ENCODE peak calls at places on chromosomes 16 and 17, in four cellular contexts. W, S, Q and Y are unnamed samples.

GRCh38 chr17:56912105-56912999 is 1.5 kb downstream of the TRIM25 start:
- DNase-seq in Q (peak; percentile 37), S (no peak), W (no peak), Y (peak; percentile 22)

GRCh38 chr16:70610273-70611223 is 35.8 kb upstream of the IL34 start:
- DNase-seq in W (no peak), Q (no peak), S (no peak), Y (no peak)

GRCh38 chr17:59387351-59388069 is 56.1 kb downstream of the YPEL2 start:
- DNase-seq in S (no peak), Q (no peak), W (no peak), Y (no peak)

GRCh38 chr17:40416671-40417070 is 1.0 kb downstream of the TOP2A start:
- DNase-seq in W (no peak), S (no peak), Q (no peak), Y (no peak)

GRCh38 chr17:66831383-66832220 is 3.3 kb upstream of the CACNG5 start:
- DNase-seq in W (no peak), Q (no peak), S (no peak), Y (no peak)

GRCh38 chr17:27526603-27527002 is 70.4 kb downstream of the KSR1 start:
- DNase-seq in S (peak; percentile 71), W (no peak), Q (peak; percentile 41), Y (no peak)

GRCh38 chr16:29757950-29758466 is 12.2 kb upstream of the C16orf54 start:
- DNase-seq in Q (no peak), S (no peak), W (peak; percentile 47), Y (no peak)

GRCh38 chr16:69465083-69465721 is 40.8 kb downstream of the CYB5B start:
- DNase-seq in S (no peak), W (no peak), Q (no peak), Y (no peak)

GRCh38 chr16:48537909-48538745 is 71.9 kb downstream of the N4BP1 start:
- DNase-seq in S (no peak), W (no peak), Q (peak; percentile 69), Y (no peak)

GRCh38 chr17:39671651-39672521 is 3.6 kb downstream of the PNMT start:
- DNase-seq in S (peak; percentile 28), W (no peak), Q (peak; percentile 69), Y (no peak)

GRCh38 chr17:4858068-4858879 is 25.1 kb downstream of the MINK1 start:
- DNase-seq in Q (no peak), W (no peak), S (no peak), Y (no peak)

GRCh38 chr16:70635356-70636016 is 10.9 kb upstream of the IL34 start:
- DNase-seq in S (no peak), W (peak; percentile 51), Q (peak; percentile 33), Y (no peak)

GRCh38 chr17:71757156-71757555 is 363.7 kb upstream of the SOX9 start:
- DNase-seq in S (no peak), Q (no peak), W (no peak), Y (no peak)

GRCh38 chr16:87948119-87948545 is 3.1 kb upstream of the BANP start:
- DNase-seq in W (no peak), S (no peak), Q (no peak), Y (no peak)

DNA sequence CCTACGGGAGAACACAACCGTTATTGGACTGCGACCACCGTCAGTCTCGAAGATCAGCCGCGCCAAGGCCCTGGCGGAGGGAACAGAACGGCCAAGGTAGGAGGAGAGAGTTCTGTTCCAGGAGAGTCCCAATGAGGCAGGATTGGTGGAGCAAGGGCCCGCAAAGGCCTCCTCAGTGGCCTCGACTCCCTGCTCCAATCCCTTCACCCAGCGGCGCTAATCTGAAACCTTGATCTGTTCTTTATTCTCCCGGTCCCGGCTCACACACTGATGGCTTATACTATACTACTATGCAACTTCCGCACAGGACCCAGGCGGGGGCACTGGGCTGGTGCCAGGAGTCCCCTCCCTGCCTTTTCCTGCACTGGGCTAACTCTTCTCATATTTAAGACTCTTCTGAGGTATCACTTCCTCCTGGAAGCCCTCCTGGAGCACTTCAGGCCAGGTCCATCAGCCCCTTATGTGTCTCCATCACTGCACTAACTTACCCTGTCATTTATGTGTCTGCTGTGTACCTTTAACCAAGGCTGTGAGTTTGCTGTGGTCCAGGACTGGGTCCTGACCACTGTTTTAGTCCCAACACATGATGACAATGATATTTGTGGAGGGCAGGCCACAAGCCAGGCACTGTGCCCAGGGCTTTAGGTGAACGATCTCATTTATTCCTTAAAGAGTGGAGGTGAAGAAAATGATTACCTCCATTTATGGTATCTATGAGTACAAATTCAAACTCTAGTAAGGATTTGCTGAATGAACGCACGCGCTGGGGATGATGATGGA is 6.9 kb downstream of the CCDC102A start:
- DNase-seq in S (no peak), W (no peak), Q (peak; percentile 7), Y (no peak)
- H3K27ac ChIP-seq in S (no peak overlapping the region), W (no peak overlapping the region), Q (peak overlapping the region; percentile 6), Y (peak overlapping the region; percentile 79)

GRCh38 chr16:78608305-78608776 is 508.9 kb downstream of the WWOX start:
- DNase-seq in Q (no peak), S (no peak), W (no peak), Y (no peak)

GRCh38 chr16:78605548-78606097 is 506.2 kb downstream of the WWOX start:
- DNase-seq in W (no peak), S (no peak), Q (no peak), Y (no peak)

GRCh38 chr16:78606572-78606971 is 507.1 kb downstream of the WWOX start:
- DNase-seq in S (no peak), Q (no peak), W (no peak), Y (no peak)

GRCh38 chr16:78607465-78607864 is 508.0 kb downstream of the WWOX start:
- DNase-seq in S (no peak), W (no peak), Q (no peak), Y (no peak)

DNA sequence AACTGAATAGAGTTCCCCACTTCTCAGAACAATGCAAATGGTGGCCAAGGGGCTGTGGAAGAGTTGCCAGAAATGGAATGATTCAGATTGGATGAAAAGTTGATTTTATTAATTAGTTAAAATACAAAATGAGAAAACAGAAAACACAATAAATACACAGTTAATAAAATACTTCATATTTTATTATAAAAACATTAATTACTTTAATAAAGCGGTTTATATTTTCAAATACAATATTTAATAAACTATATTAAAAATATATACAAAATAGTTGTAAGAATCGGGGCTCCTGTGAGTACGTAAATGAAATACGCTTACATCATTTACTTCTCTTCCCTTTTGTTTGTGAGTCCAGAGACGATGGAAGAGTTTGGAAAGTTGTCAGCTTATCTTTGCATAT is 507.6 kb downstream of the WWOX start:
- DNase-seq in W (no peak), S (no peak), Q (no peak), Y (no peak)
- H3K27ac ChIP-seq in W (no peak overlapping the region), S (no peak overlapping the region), Q (no peak overlapping the region), Y (no peak overlapping the region)

GRCh38 chr16:85513180-85513579 is 99.9 kb upstream of the GSE1 start:
- DNase-seq in Q (no peak), S (no peak), W (no peak), Y (no peak)

GRCh38 chr16:85514295-85514600 is 98.9 kb upstream of the GSE1 start:
- DNase-seq in W (no peak), Q (peak; percentile 81), S (peak; percentile 85), Y (no peak)

GRCh38 chr16:85511938-85512551 is 101.1 kb upstream of the GSE1 start:
- DNase-seq in Q (no peak), W (no peak), S (no peak), Y (no peak)

GRCh38 chr16:85513649-85514048 is 99.5 kb upstream of the GSE1 start:
- DNase-seq in Q (no peak), S (no peak), W (no peak), Y (no peak)

DNA sequence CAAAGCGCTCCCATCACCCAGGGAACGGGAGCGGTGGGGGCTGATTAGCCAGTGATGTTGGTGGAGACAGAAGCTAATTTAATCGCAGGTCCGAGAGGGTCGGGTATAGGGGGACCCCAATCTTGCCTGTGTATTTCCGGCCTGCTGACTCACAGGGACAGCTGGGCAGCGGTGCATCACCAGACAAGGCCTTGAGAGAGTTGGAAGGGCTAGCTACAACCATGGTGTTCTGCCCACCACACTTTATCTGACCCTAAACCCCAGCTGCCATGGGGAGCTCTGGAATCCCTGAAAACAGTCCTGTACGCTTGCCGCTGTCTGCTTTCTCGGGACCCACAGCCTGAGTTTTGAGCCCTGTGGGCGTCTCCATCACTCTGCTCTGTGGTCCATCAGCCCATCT is 100.4 kb upstream of the GSE1 start:
- DNase-seq in S (no peak), Q (no peak), W (no peak), Y (no peak)
- H3K27ac ChIP-seq in S (no peak overlapping the region), Q (no peak overlapping the region), W (peak overlapping the region; percentile 21), Y (no peak overlapping the region)

DNA sequence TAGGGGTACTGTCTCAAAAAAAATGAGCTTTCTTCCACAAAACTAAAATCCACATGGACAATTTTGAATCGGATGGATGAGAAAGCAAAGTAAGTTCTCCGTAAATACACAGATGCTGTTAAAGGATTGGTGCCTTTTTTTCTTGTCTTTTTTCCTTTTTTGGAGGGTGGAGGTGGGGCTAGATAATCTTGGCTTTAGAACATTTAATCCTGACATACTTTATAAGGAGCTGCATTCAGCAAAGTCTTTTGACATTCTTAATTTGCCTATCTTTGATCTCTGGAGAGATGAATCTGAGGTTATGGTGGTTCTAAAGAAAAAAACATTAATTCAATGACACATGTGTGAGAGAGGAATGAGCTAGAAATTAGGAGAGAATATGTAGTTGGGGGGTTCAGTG is 312.3 kb upstream of the KCNJ16 start:
- DNase-seq in W (no peak), Q (no peak), S (no peak), Y (no peak)
- H3K27ac ChIP-seq in W (no peak overlapping the region), Q (no peak overlapping the region), S (no peak overlapping the region), Y (no peak overlapping the region)